ENCODE peak calls at places on chromosomes 2 and 18, in six cellular contexts. S is H9, O is hepatocyte, X is GM23248, A is PC-9, W is neural progenitor cell. D is an unnamed sample. For H4K20me1, the result is how much of the 10 kb centered on the place peaks cover.

GRCh38 chr2:111135910-111136297 is 15.2 kb downstream of the BCL2L11 start:
- DNase-seq in X (peak), A (no peak), O (no peak), S (peak), W (peak), D (peak)

GRCh38 chr2:171793691-171794678 is 100.1 kb downstream of the SLC25A12 start:
- DNase-seq in S (no peak), X (peak), A (no peak), W (no peak), O (no peak), D (no peak)

GRCh38 chr2:168521342-168521741 is 65.3 kb downstream of the CERS6 start:
- DNase-seq in S (no peak), O (no peak), W (no peak), A (no peak), X (peak), D (no peak)

GRCh38 chr18:63832470-63832869 is 55.0 kb upstream of the SERPINB2 start:
- DNase-seq in O (no peak), A (no peak), X (peak), S (no peak), W (no peak), D (peak)

GRCh38 chr2:95004702-95005101 is 20.8 kb upstream of the MAL start:
- DNase-seq in W (no peak), X (no peak), A (no peak), O (no peak), S (no peak), D (no peak)

GRCh38 chr2:183014005-183014404 is 24.3 kb downstream of the NCKAP1 start:
- DNase-seq in O (no peak), X (no peak), W (no peak), S (no peak), A (no peak), D (no peak)

GRCh38 chr2:103847276-103847675 is 1006.6 kb upstream of the POU3F3 start:
- DNase-seq in X (no peak), A (no peak), O (no peak), W (no peak), S (no peak), D (peak)

GRCh38 chr18:41077076-41077475 is 878.0 kb upstream of the PIK3C3 start:
- DNase-seq in X (no peak), O (no peak), S (no peak), W (no peak), A (no peak), D (no peak)

GRCh38 chr18:71865888-71866287 is 678.3 kb downstream of the CBLN2 start:
- DNase-seq in W (no peak), X (no peak), O (no peak), S (no peak), A (no peak), D (no peak)

GRCh38 chr18:12744103-12744502 is 41.3 kb downstream of the PSMG2 start:
- DNase-seq in S (no peak), X (peak), W (no peak), O (peak), A (no peak), D (peak)

GRCh38 chr2:200305797-200306718 is at the start of gene SPATS2L:
- DNase-seq in O (peak), A (peak), W (peak), S (peak), X (peak), D (peak)

GRCh38 chr18:53411511-53411910 is 813.0 kb downstream of the MBD2 start:
- DNase-seq in X (no peak), W (no peak), A (no peak), O (no peak), S (no peak), D (no peak)

GRCh38 chr2:33256162-33256755 is 220.2 kb upstream of the RASGRP3 start:
- DNase-seq in O (no peak), A (no peak), W (no peak), X (no peak), S (no peak), D (no peak)

GRCh38 chr18:74289137-74289536 is 2.6 kb downstream of the CYB5A start:
- DNase-seq in X (peak), O (no peak), W (no peak), S (no peak), A (no peak), D (peak)

GRCh38 chr2:120993661-120994060 is 258.0 kb downstream of the GLI2 start:
- DNase-seq in S (peak), W (no peak), X (no peak), O (no peak), A (no peak), D (no peak)

GRCh38 chr18:69705987-69706386 is 241.7 kb downstream of the CD226 start:
- DNase-seq in X (no peak), W (no peak), A (no peak), S (peak), O (no peak), D (no peak)

GRCh38 chr18:23643815-23644214 is 18.9 kb downstream of the ANKRD29 start:
- DNase-seq in A (no peak), W (no peak), O (no peak), X (no peak), S (no peak), D (no peak)

GRCh38 chr2:54422072-54422581 is 34.0 kb upstream of the SPTBN1 start:
- DNase-seq in X (no peak), A (no peak), W (no peak), S (no peak), O (no peak), D (no peak)

GRCh38 chr2:224948859-224949258 is 93.4 kb downstream of the DOCK10 start:
- DNase-seq in A (no peak), W (no peak), X (peak), O (no peak), S (no peak), D (peak)

GRCh38 chr2:23493849-23494248 is 108.9 kb downstream of the KLHL29 start:
- DNase-seq in O (no peak), W (no peak), X (no peak), A (no peak), S (no peak), D (no peak)

GRCh38 chr2:62142054-62142453 is 53.9 kb upstream of the B3GNT2 start:
- DNase-seq in O (no peak), A (no peak), S (no peak), W (no peak), X (no peak), D (no peak)

GRCh38 chr2:106068415-106068814 is 125.7 kb downstream of the UXS1 start:
- DNase-seq in X (no peak), O (no peak), S (no peak), W (no peak), A (no peak), D (no peak)

GRCh38 chr2:110105608-110106467 is 9.8 kb downstream of the MALL start:
- DNase-seq in S (no peak), X (peak), O (peak), A (peak), W (no peak), D (peak)

GRCh38 chr2:18473241-18473841 is 87.1 kb downstream of the RDH14 start:
- DNase-seq in S (no peak), W (no peak), A (no peak), O (peak), X (peak), D (peak)

GRCh38 chr18:2897015-2897414 is 50.2 kb downstream of the EMILIN2 start:
- DNase-seq in S (no peak), X (no peak), W (peak), A (no peak), O (no peak), D (no peak)

GRCh38 chr18:40529478-40529877 is 1425.6 kb upstream of the PIK3C3 start:
- DNase-seq in A (no peak), S (no peak), W (no peak), O (no peak), X (peak), D (no peak)

GRCh38 chr2:133918141-133918540 is 335.7 kb upstream of the MGAT5 start:
- DNase-seq in A (no peak), O (no peak), S (no peak), X (no peak), W (no peak), D (no peak)

GRCh38 chr2:72198532-72199241 is 51.0 kb upstream of the CYP26B1 start:
- DNase-seq in W (no peak), X (peak), A (no peak), O (no peak), S (no peak), D (peak)

GRCh38 chr2:124343827-124344498 is 318.9 kb downstream of the CNTNAP5 start:
- DNase-seq in X (no peak), W (no peak), S (no peak), A (no peak), O (no peak), D (no peak)

GRCh38 chr2:126370208-126370607 is 285.8 kb upstream of the GYPC start:
- DNase-seq in X (no peak), O (no peak), W (no peak), S (no peak), A (no peak), D (no peak)

GRCh38 chr2:120238728-120239487 is 13.7 kb upstream of the RALB start:
- DNase-seq in O (peak), A (peak), X (peak), W (no peak), S (peak), D (peak)

GRCh38 chr2:151043484-151043883 is 218.2 kb downstream of the RBM43 start:
- DNase-seq in O (no peak), X (peak), W (no peak), A (peak), S (no peak), D (peak)

GRCh38 chr2:30382995-30383394 is 64.1 kb upstream of the LCLAT1 start:
- DNase-seq in S (no peak), O (no peak), X (no peak), A (no peak), W (no peak), D (no peak)

GRCh38 chr18:76494181-76494540 is 881 bp downstream of the ZNF516 start:
- DNase-seq in O (peak), X (peak), S (no peak), W (peak), A (no peak), D (peak)

GRCh38 chr2:116491292-116491691 is 1323.2 kb upstream of the DDX18 start:
- DNase-seq in X (no peak), W (no peak), A (no peak), S (no peak), O (peak), D (no peak)

GRCh38 chr2:6741229-6741628 is 124.5 kb downstream of the CMPK2 start:
- DNase-seq in A (no peak), S (no peak), O (no peak), W (no peak), X (no peak), D (no peak)

GRCh38 chr2:148651972-148652371 is 7.4 kb downstream of the EPC2 start:
- DNase-seq in W (no peak), A (no peak), X (no peak), S (no peak), O (no peak), D (no peak)

GRCh38 chr2:36348721-36349120 is 6.9 kb upstream of the CRIM1 start:
- DNase-seq in O (no peak), A (no peak), X (no peak), W (no peak), S (no peak), D (no peak)

GRCh38 chr2:27989149-27989548 is 98.6 kb downstream of the BABAM2 start:
- DNase-seq in W (no peak), O (no peak), A (peak), X (no peak), S (no peak), D (no peak)

DNA sequence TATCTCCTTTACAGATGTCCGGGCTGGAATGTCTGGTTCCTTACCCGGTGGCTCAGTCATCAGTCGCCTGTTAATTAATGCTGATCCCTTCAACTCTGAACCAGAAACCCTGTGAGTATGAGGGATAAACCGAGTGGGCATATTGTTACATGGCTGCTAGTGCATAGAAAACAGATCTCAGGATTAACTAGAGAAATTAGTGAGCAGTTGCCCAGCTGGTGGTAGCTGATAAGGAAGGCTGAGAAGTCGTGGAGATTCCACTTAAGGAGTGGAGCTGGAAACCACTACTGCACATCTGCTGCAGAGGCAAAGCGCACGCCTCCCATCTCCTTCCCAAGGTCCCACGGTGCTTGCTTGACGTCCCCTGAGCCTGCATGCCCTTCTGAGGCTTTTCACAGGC is 97.7 kb downstream of the DGKD start:
- DNase-seq in S (no peak), X (no peak), O (no peak), A (no peak), W (no peak), D (no peak)
- H4K20me1 ChIP-seq in S (under half), X (under half), O (under half), A (under half), W (under half), D (under half)

DNA sequence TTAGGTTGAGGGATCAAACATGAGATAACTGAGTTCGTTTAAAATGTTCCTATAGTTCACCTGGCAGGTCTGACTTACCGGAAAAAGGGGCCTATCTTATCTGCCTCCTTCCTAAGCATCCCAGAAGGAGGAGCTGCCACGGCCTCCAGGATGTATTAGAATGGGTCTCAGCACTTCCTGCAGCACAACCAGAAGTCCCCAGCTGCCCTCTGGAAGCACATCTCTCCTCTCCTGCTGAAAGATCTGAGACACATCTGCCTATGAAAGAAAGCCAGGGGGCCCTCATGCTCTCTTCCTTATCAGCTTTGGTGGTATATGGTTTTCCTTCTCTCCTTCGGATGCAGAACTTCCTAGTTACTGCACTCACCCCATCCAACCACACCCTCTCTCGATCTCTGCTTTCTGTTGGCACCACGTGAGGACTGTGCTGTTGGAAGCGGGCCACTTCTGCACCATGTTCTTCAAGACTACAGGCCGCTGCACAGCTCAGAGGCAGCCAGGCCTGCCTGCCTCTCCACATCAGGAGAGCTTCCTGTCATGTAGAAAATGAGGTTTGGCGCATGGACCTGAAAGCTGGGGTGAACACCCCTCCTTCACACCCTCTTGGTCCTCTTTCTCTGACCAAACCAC is 6.5 kb downstream of the IGFBP5 start:
- DNase-seq in X (no peak), O (no peak), A (no peak), S (no peak), W (no peak), D (no peak)
- H4K20me1 ChIP-seq in X (under half), O (half or more), A (under half), S (under half), W (half or more), D (under half)

GRCh38 chr2:108621689-108622681 is 87.7 kb downstream of the LIMS1 start:
- DNase-seq in X (no peak), A (no peak), S (no peak), O (no peak), W (peak), D (no peak)
- H4K20me1 ChIP-seq in X (under half), A (under half), S (under half), O (under half), W (under half), D (under half)

DNA sequence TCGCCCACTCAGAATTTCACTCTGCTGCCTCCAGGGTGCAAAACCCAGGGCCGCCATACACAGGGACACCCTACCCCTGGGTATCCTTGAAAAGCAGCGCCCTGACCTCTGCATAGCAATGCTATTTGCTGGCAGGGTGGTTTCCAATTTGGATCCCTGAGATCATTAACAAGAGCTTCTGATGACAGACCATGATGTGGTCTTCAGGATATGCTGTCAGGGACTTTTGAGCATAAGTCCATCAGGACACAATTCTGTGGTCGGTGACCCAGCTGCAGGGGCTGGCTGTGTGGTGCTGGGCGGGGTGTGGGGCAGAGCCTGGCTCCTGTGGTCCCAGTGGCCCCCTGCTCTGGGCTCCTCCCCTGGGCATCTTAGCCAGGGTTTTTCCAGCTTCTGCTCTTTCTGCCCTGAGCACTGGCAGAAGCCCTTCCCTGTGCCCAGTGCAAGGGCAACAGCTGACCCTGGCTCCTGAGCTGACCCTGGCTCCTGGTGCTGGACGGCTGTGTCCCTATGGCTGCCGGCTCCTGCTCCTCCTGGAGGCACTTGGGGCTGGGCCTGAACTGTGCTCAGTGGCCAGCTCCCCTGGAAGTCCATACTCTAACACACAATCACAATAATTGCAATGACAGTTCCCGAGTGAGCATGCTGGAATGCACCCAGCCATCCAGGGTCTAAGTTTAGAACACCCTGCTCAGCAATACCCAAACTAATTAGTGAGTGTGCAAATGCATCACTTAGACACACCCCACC is 271.5 kb downstream of the HDAC4 start:
- DNase-seq in S (no peak), W (no peak), O (no peak), X (peak), A (no peak), D (peak)
- H4K20me1 ChIP-seq in S (under half), W (under half), O (under half), X (under half), A (under half), D (under half)

GRCh38 chr2:26078939-26079338 is 45.1 kb downstream of the RAB10 start:
- DNase-seq in S (no peak), A (no peak), O (no peak), W (no peak), X (no peak), D (no peak)
- H4K20me1 ChIP-seq in S (under half), A (under half), O (half or more), W (under half), X (under half), D (under half)

DNA sequence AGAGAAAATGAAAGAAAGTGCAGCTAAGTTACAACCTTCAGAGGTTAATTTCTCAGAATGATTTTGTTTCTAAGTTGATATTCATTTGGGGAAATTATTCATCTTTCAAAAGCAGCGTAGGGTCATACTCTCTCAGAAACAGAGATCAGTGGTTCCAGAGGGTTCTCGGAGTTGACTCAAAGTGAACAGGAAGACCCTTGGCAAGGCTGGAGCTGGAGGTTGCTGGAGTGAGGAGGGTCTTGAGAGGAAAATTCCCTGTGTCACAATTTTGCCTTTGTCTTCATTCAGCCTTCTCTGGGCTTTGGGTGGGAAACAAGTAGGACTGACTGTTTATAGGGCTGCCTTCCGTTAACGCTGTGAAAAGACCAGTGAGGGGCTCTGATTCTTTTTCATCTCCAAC is 168.3 kb downstream of the ICOS start:
- DNase-seq in X (no peak), S (no peak), W (no peak), O (no peak), A (no peak), D (no peak)
- H4K20me1 ChIP-seq in X (under half), S (under half), W (under half), O (under half), A (under half), D (under half)

GRCh38 chr2:197455428-197455827 is 2.1 kb downstream of the COQ10B start:
- DNase-seq in W (no peak), X (no peak), O (no peak), A (no peak), S (no peak), D (no peak)

GRCh38 chr2:197464180-197464579 is 10.8 kb downstream of the COQ10B start:
- DNase-seq in W (no peak), X (peak), S (no peak), O (no peak), A (no peak), D (no peak)

GRCh38 chr2:197454923-197455322 is 1.6 kb downstream of the COQ10B start:
- DNase-seq in S (no peak), W (no peak), A (no peak), O (no peak), X (no peak), D (no peak)

GRCh38 chr2:197461073-197461472 is 7.7 kb downstream of the COQ10B start:
- DNase-seq in W (no peak), X (peak), O (peak), A (peak), S (no peak), D (no peak)

GRCh38 chr2:197460653-197461052 is 7.3 kb downstream of the COQ10B start:
- DNase-seq in W (no peak), X (no peak), O (no peak), S (no peak), A (no peak), D (no peak)
- H4K20me1 ChIP-seq in W (under half), X (under half), O (under half), S (under half), A (half or more), D (under half)

GRCh38 chr2:196172976-196173375 is 1.6 kb upstream of the STK17B start:
- DNase-seq in X (no peak), S (no peak), A (no peak), W (no peak), O (no peak), D (no peak)

GRCh38 chr2:196176142-196176738 is 4.9 kb upstream of the STK17B start:
- DNase-seq in A (no peak), X (no peak), S (no peak), W (no peak), O (no peak), D (no peak)

GRCh38 chr2:196173505-196173904 is 2.1 kb upstream of the STK17B start:
- DNase-seq in X (no peak), O (no peak), A (peak), W (no peak), S (no peak), D (no peak)

GRCh38 chr2:196174424-196174823 is 3.0 kb upstream of the STK17B start:
- DNase-seq in X (no peak), S (peak), O (no peak), A (no peak), W (no peak), D (no peak)

GRCh38 chr2:196177124-196177523 is 5.7 kb upstream of the STK17B start:
- DNase-seq in W (no peak), O (no peak), X (no peak), S (no peak), A (no peak), D (no peak)
- H4K20me1 ChIP-seq in W (under half), O (under half), X (under half), S (under half), A (under half), D (under half)